ENCODE peak calls at places on chromosomes 6 and 20, in seven cellular contexts. K, C, O, M, R, G and U are unnamed samples.

GRCh38 chr6:1609662-1610496 is at the start of gene FOXC1:
- DNase-seq in K (peak), R (peak), G (no peak), C (peak), O (peak), M (peak), U (peak)

GRCh38 chr6:138101946-138102731 is 5.1 kb downstream of the PERP start:
- DNase-seq in C (no peak), K (no peak), G (no peak), O (no peak), R (no peak), M (no peak), U (no peak)

GRCh38 chr6:148657053-148657452 is 89.8 kb upstream of the UST start:
- DNase-seq in M (peak), C (peak), R (no peak), O (no peak), G (no peak), K (peak), U (no peak)

GRCh38 chr6:40957616-40958492 is 81.2 kb downstream of the UNC5CL start:
- DNase-seq in M (no peak), C (peak), G (no peak), R (no peak), K (no peak), O (no peak), U (no peak)

GRCh38 chr6:21538186-21538798 is 55.3 kb upstream of the SOX4 start:
- DNase-seq in M (no peak), K (no peak), C (peak), G (no peak), R (no peak), O (no peak), U (no peak)

GRCh38 chr20:2301164-2301622 is 5.4 kb downstream of the TGM3 start:
- DNase-seq in M (peak), G (peak), K (peak), C (no peak), R (no peak), O (no peak), U (peak)

GRCh38 chr20:39010496-39010895 is 48.4 kb downstream of the DHX35 start:
- DNase-seq in C (no peak), O (no peak), G (no peak), R (no peak), K (no peak), M (no peak), U (no peak)

GRCh38 chr20:61263084-61263695 is 11.1 kb downstream of the CDH4 start:
- DNase-seq in O (no peak), G (no peak), K (peak), R (no peak), M (no peak), C (peak), U (no peak)

GRCh38 chr6:159728552-159728951 is 1.2 kb downstream of the WTAP start:
- DNase-seq in C (no peak), R (no peak), G (no peak), M (no peak), K (no peak), O (no peak), U (no peak)

GRCh38 chr20:39800111-39800510 is 838.0 kb downstream of the DHX35 start:
- DNase-seq in K (peak), G (no peak), R (no peak), M (no peak), C (peak), O (no peak), U (no peak)

GRCh38 chr6:37482356-37483292 is 17.1 kb downstream of the CCDC167 start:
- DNase-seq in M (no peak), R (no peak), K (no peak), G (no peak), O (no peak), C (no peak), U (no peak)

GRCh38 chr20:21229163-21229562 is 74.0 kb upstream of the XRN2 start:
- DNase-seq in K (peak), C (peak), R (no peak), M (no peak), G (no peak), O (no peak), U (no peak)

GRCh38 chr6:103140308-103141027 is 1719.3 kb downstream of the HACE1 start:
- DNase-seq in C (no peak), M (no peak), K (no peak), G (no peak), R (no peak), O (no peak), U (no peak)

GRCh38 chr6:77292564-77293546 is 170.4 kb downstream of the HTR1B start:
- DNase-seq in M (no peak), G (no peak), C (peak), K (no peak), R (no peak), O (no peak), U (no peak)

GRCh38 chr6:163948250-163948649 is 533.7 kb downstream of the QKI start:
- DNase-seq in O (no peak), M (no peak), C (no peak), K (no peak), G (no peak), R (no peak), U (peak)

GRCh38 chr6:108850669-108851467 is 2.6 kb downstream of the ARMC2 start:
- DNase-seq in C (no peak), R (no peak), O (no peak), K (peak), G (no peak), M (peak), U (no peak)

DNA sequence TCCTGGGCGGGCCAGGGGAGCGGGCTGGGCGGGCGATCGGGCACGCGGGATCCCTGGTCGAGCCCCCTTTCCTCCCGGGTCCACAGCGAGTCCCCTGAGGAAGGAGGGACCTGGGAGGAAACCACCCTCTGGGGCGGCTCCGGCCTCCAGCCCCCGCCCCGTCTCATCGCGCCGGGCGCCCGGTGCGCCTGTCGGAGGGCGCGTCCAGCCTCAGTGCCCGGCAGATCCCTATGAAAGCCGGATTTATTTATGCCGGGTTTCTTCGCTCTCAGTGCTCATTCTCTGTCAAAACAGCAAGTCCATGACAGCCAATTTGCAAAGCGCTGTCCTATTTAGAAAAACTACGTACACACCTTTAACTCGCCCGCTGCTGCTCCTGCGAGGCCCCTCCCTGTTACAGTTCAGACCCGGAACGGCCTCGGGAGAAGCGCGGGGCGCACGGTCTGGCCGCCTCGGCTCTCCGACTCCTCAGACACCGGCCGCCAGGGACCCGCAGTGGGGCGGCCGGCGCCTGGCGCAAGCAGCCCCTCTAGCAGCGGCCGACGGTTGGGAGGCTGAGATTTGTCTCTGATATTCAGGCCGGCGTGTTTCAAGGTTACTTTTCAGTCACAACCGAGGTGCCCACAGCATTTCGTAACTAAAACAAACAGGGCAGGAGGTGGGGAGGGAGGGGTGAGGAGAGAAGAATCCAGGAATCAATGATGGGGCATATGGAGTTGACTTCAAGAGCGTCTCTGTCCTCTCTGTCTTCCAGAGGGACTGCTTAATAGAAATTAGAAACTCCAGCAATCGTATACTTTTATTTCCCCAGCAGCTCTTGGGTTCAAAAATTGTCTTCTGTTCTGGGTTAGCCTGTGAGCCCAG is 782 bp upstream of the FOXA2 start:
- DNase-seq in R (no peak), K (no peak), O (no peak), G (no peak), C (no peak), M (peak), U (no peak)
- TF ChIP-seq POLR2A in R (no peak), K (no peak), O (no peak), G (peak), C (no peak), M (peak), U (no peak)

GRCh38 chr20:46122071-46122470 is 4.0 kb downstream of the CD40 start:
- DNase-seq in C (peak), K (no peak), O (no peak), R (no peak), M (no peak), G (no peak), U (no peak)
- H3K4me3 ChIP-seq in C (no peak), K (no peak), O (no peak), R (no peak), M (no peak), G (no peak), U (no peak)

DNA sequence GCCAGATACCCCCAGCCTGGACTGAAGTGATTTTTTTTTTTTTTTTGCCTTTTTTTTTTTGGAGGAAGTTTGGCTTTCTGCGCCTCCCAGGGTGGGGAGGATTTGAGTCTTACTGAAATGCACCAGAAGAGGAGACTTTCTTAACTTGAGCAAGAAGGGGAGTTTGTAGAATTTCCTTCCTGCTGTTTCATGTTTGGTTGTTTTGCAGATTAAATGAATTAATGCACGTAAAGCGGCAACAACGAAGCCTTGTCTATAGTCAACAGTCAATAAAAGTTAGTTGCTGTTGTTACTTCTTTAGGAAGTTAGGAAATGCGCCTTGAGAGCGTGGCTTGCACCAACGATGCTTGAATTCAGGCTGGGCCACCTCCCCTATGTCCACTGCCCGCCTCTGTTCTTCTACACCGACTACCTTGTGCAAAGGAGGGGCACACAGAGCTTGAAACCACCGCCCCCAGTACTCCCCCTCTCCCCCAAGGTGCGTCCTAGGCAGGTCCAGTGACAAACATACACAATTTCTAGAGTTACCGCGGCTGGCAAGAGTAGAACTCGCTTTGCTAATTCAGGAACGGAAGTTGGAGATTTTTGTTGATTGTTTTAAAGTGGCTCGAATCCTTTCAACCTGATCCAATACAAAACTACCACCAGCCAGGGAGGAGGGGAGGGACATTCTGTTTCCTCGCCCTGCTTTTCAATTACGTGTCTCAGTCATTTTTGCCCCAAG is 828 bp upstream of the CYP24A1 start:
- DNase-seq in K (no peak), R (no peak), O (no peak), G (no peak), C (no peak), M (no peak), U (no peak)
- TF ChIP-seq POLR2A in K (no peak), R (no peak), O (no peak), G (no peak), C (no peak), M (no peak), U (no peak)

GRCh38 chr6:131914967-131915751 is 36.0 kb downstream of the CCN2 start:
- DNase-seq in R (no peak), K (peak), O (peak), G (peak), M (peak), C (peak), U (peak)
- H3K4me3 ChIP-seq in R (no peak), K (no peak), O (no peak), G (no peak), M (no peak), C (no peak), U (no peak)